ENCODE peak calls at places on chromosomes 4 and X, in four cellular contexts. B is AG09309, Y is HFF-Myc, H is mesothelial cell of epicardium. E is an unnamed sample.

GRCh38 chr4:173399016-173399415 is at the start of gene SCRG1:
- DNase-seq in H (no peak), Y (no peak), B (no peak), E (no peak)

GRCh38 chr4:96355414-96355813 is 515.5 kb downstream of the PDHA2 start:
- DNase-seq in Y (no peak), H (no peak), B (no peak), E (no peak)

GRCh38 chrX:39633293-39633692 is 464.5 kb downstream of the BCOR start:
- DNase-seq in B (no peak), H (no peak), Y (no peak), E (no peak)

GRCh38 chr4:6230502-6230785 is 30.1 kb upstream of the JAKMIP1 start:
- DNase-seq in B (no peak), Y (no peak), H (peak), E (no peak)

GRCh38 chr4:159655547-159655946 is 552.7 kb downstream of the RAPGEF2 start:
- DNase-seq in Y (no peak), H (no peak), B (no peak), E (no peak)

GRCh38 chrX:114532093-114532805 is 51.6 kb upstream of the HTR2C start:
- DNase-seq in H (no peak), B (no peak), Y (no peak), E (no peak)

GRCh38 chrX:19532709-19533108 is 17.4 kb upstream of the MAP3K15 start:
- DNase-seq in Y (no peak), H (no peak), B (no peak), E (no peak)

GRCh38 chr4:70511365-70511764 is 7.0 kb upstream of the AMTN start:
- DNase-seq in Y (no peak), B (no peak), H (no peak), E (no peak)

GRCh38 chr4:94525993-94526740 is 74.4 kb downstream of the PDLIM5 start:
- DNase-seq in H (no peak), B (peak), Y (no peak), E (no peak)

GRCh38 chrX:68234171-68234910 is 199.0 kb downstream of the OPHN1 start:
- DNase-seq in B (no peak), H (no peak), Y (no peak), E (no peak)

GRCh38 chr4:100206850-100207249 is 16.6 kb upstream of the DDIT4L start:
- DNase-seq in B (no peak), Y (no peak), H (no peak), E (no peak)

GRCh38 chr4:147855670-147856069 is 123.8 kb downstream of the ARHGAP10 start:
- DNase-seq in H (no peak), Y (no peak), B (no peak), E (no peak)
- TF ChIP-seq CTCF in H (no peak), Y (no peak), B (no peak), E (no peak)

GRCh38 chr4:146288188-146288587 is 73.8 kb downstream of the REELD1 start:
- DNase-seq in Y (no peak), B (no peak), H (no peak), E (no peak)
- TF ChIP-seq CTCF in Y (no peak), B (no peak), H (no peak), E (no peak)

DNA sequence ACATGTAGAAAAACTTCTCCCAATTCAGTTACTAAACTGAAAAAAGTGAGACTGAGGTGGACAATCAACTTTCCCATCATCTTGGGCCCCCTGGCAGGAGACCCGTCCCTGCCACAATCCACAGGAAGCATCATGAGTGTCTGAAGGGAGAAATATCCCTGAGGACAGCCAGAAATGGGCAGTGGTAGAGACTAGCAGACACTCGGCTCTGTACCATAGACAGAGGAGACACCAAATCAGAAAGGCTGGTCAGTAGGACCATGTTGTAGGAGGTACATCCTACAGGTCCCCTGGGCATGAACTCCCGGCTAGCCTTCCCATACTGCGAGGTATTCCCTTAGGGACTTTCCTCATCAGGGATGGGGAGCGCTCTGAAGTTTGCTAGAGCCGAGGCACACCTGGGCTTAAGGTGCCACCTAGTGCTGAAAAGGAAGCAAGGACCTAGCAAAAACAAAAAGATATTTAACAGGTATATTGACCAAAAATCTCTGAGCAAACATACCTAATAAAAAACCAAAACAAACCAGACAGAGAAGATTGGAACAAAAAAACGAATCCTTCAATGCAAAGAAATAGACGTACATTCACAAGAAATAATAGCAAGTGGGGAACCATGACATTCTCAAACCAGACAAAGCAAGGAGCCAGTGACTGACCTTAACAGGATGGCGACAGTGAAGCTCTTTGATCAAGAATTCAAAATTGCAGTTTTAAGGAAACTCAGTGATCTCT is 55.6 kb downstream of the HAUS3 start:
- DNase-seq in H (no peak), B (no peak), Y (no peak), E (no peak)
- TF ChIP-seq CTCF in H (no peak), B (peak), Y (peak), E (peak)

GRCh38 chr4:134019657-134020056 is 181.9 kb downstream of the PABPC4L start:
- DNase-seq in Y (no peak), B (no peak), H (no peak), E (no peak)

GRCh38 chr4:134028411-134028810 is 173.2 kb downstream of the PABPC4L start:
- DNase-seq in B (no peak), H (no peak), Y (no peak), E (no peak)

GRCh38 chr4:134018845-134019244 is 182.7 kb downstream of the PABPC4L start:
- DNase-seq in Y (no peak), B (no peak), H (no peak), E (no peak)

GRCh38 chr4:134027931-134028330 is 173.7 kb downstream of the PABPC4L start:
- DNase-seq in Y (peak), H (no peak), B (no peak), E (no peak)

GRCh38 chr4:134024251-134024650 is 177.3 kb downstream of the PABPC4L start:
- DNase-seq in Y (no peak), H (no peak), B (no peak), E (no peak)
- TF ChIP-seq CTCF in Y (peak), H (no peak), B (no peak), E (peak)

DNA sequence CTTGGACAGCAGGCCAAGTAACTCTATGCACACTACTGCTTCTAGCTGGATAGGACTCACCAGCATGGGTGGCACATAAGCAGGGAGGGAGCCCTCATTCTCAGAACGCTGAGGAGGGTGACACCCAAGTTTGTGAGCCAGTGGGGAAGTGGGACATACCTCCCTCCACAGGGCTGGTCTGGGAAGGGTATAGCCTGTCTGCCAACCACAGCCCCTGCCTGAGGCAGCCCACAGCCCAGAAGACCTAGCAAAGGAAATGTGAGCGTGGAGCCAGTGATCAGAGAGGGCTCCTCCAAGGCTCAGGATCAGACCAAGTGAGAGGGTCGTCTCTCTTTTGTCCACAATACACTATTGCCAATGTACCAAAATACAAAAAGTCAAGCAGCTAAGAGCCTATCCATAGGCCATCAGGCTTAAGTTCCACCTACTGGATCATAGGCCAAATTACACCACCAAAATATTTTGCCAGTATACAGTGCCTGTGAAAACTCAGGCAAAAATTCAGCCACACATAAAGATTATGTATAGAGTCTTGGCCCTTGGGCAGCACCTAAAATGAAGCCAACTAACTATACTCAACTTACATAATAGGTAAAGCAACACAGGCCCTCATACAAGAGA is 1203.1 kb downstream of the PCDH18 start:
- DNase-seq in H (no peak), Y (no peak), B (no peak), E (no peak)
- TF ChIP-seq CTCF in H (no peak), Y (no peak), B (no peak), E (peak)

GRCh38 chr4:143743591-143743990 is 43.1 kb upstream of the FREM3 start:
- DNase-seq in Y (no peak), B (no peak), H (no peak), E (no peak)
- TF ChIP-seq CTCF in Y (no peak), B (no peak), H (no peak), E (no peak)

GRCh38 chrX:51894697-51895336 is 1.4 kb downstream of the MAGED1 start:
- DNase-seq in B (no peak), H (peak), Y (no peak), E (no peak)
- TF ChIP-seq CTCF in B (no peak), H (no peak), Y (no peak), E (peak)

E was measured in type B pancreatic cell.